ENCODE peak calls at places on chromosome 1, in eight cellular contexts. N is stimulated activated CD4-positive, alpha-beta T cell treated with anti-CD3 and anti-CD28 coated beads, TNF-alpha, amount 100 ng/mL, for 4 hours; H is mesenteric fat pad; G is adrenal gland; W is SK-N-DZ; Y is mammary epithelial cell; A is stromal cell of bone marrow; B is hippocampal formation. L is an unnamed sample.

GRCh38 chr1:183416850-183417690 is 1.1 kb downstream of the NMNAT2 start:
- DNase-seq in N (peak; percentile 7), H (no peak), G (peak; percentile 62), W (peak; percentile 62), Y (peak; percentile 50), A (peak; percentile 29), B (peak; percentile 23), L (peak; percentile 81)

GRCh38 chr1:11714831-11715574 is 20.9 kb upstream of the AGTRAP start:
- DNase-seq in N (no peak), H (no peak), G (no peak), W (no peak), Y (no peak), A (no peak), B (no peak), L (no peak)

GRCh38 chr1:94922756-94923465 is 4.0 kb downstream of the CNN3 start:
- DNase-seq in N (no peak), H (no peak), G (no peak), W (no peak), Y (no peak), A (no peak), B (no peak), L (no peak)

GRCh38 chr1:164780863-164781262 is 221.9 kb downstream of the PBX1 start:
- DNase-seq in N (no peak), H (no peak), G (peak; percentile 84), W (no peak), Y (peak; percentile 80), A (peak; percentile 44), B (no peak), L (no peak)

GRCh38 chr1:154430903-154431302 is 25.8 kb downstream of the IL6R start:
- DNase-seq in N (no peak), H (no peak), G (no peak), W (no peak), Y (peak; percentile 34), A (no peak), B (no peak), L (no peak)

GRCh38 chr1:182615468-182616129 is 11.4 kb upstream of the RGS16 start:
- DNase-seq in N (no peak), H (no peak), G (no peak), W (no peak), Y (no peak), A (no peak), B (peak; percentile 31), L (no peak)

GRCh38 chr1:60668584-60668983 is 413.8 kb upstream of the NFIA start:
- DNase-seq in N (no peak), H (no peak), G (no peak), W (no peak), Y (no peak), A (no peak), B (no peak), L (no peak)

GRCh38 chr1:195580988-195581387 is 1027.3 kb downstream of the KCNT2 start:
- DNase-seq in N (no peak), H (no peak), G (no peak), W (no peak), Y (no peak), A (no peak), B (no peak), L (no peak)

GRCh38 chr1:11337536-11338350 is 64.7 kb downstream of the UBIAD1 start:
- DNase-seq in N (peak; percentile 47), H (no peak), G (peak; percentile 68), W (peak; percentile 64), Y (no peak), A (no peak), B (no peak), L (peak; percentile 61)

GRCh38 chr1:30417001-30417700 is 306.2 kb downstream of the MATN1 start:
- DNase-seq in N (no peak), H (no peak), G (no peak), W (no peak), Y (no peak), A (no peak), B (no peak), L (no peak)

GRCh38 chr1:118396824-118397530 is 211.9 kb upstream of the SPAG17 start:
- DNase-seq in N (no peak), H (no peak), G (peak; percentile 70), W (no peak), Y (no peak), A (no peak), B (no peak), L (no peak)

GRCh38 chr1:154178856-154179811 is 12.8 kb downstream of the TPM3 start:
- DNase-seq in N (no peak), H (no peak), G (peak; percentile 80), W (no peak), Y (no peak), A (no peak), B (no peak), L (no peak)

GRCh38 chr1:85612704-85613361 is 32.3 kb downstream of the CCN1 start:
- DNase-seq in N (no peak), H (no peak), G (peak; percentile 36), W (no peak), Y (peak; percentile 49), A (peak; percentile 73), B (no peak), L (no peak)

GRCh38 chr1:92352856-92353255 is 54.0 kb downstream of the RPAP2 start:
- DNase-seq in N (no peak), H (no peak), G (no peak), W (no peak), Y (no peak), A (no peak), B (no peak), L (no peak)